ENCODE peak calls at places on chromosomes 11 and 22, in six cellular contexts. L, U, B, E, G and X are unnamed samples.
A peak's percentile ranks its signal among the peaks of the same experiment; 100 is the strongest.

GRCh38 chr11:15107730-15108515 is 6.8 kb upstream of the INSC start:
- DNase-seq in L (no peak), U (no peak), B (no peak), E (no peak), G (no peak), X (no peak)

GRCh38 chr11:17730608-17731462 is 3.7 kb upstream of the KCNC1 start:
- DNase-seq in L (peak; percentile 84), U (peak; percentile 71), B (peak; percentile 84), E (peak; percentile 77), G (peak; percentile 26), X (peak; percentile 71)

GRCh38 chr11:70490208-70490607 is 91.9 kb downstream of the CTTN start:
- DNase-seq in L (no peak), U (no peak), B (peak; percentile 40), E (peak; percentile 4), G (no peak), X (no peak)

GRCh38 chr11:9219572-9219971 is 45.6 kb downstream of the DENND5A start:
- DNase-seq in L (peak; percentile 94), U (no peak), B (no peak), E (no peak), G (no peak), X (no peak)

GRCh38 chr22:39559456-39560105 is 11.0 kb upstream of the CACNA1I start:
- DNase-seq in L (peak; percentile 12), U (no peak), B (no peak), E (no peak), G (no peak), X (no peak)

GRCh38 chr11:117876341-117877119 is at the start of gene FXYD6:
- DNase-seq in L (peak; percentile 40), U (peak; percentile 35), B (peak; percentile 81), E (peak; percentile 86), G (peak; percentile 12), X (no peak)

GRCh38 chr11:76380161-76380976 is 563 bp downstream of the THAP12 start:
- DNase-seq in L (peak; percentile 15), U (peak; percentile 23), B (peak; percentile 91), E (no peak), G (peak; percentile 24), X (no peak)

GRCh38 chr11:64784813-64785581 is 6.7 kb upstream of the SF1 start:
- DNase-seq in L (no peak), U (no peak), B (no peak), E (no peak), G (no peak), X (no peak)

GRCh38 chr11:101867951-101868350 is 46.9 kb upstream of the CEP126 start:
- DNase-seq in L (peak; percentile 31), U (no peak), B (no peak), E (no peak), G (no peak), X (no peak)

GRCh38 chr11:127943763-127944162 is 643.6 kb downstream of the ETS1 start:
- DNase-seq in L (no peak), U (no peak), B (no peak), E (no peak), G (no peak), X (no peak)

GRCh38 chr11:122215244-122215992 is 99.4 kb upstream of the BLID start:
- DNase-seq in L (peak; percentile 97), U (peak; percentile 48), B (peak; percentile 85), E (peak; percentile 75), G (no peak), X (peak; percentile 80)

GRCh38 chr22:40449676-40450035 is 79.3 kb downstream of the SGSM3 start:
- DNase-seq in L (peak; percentile 78), U (no peak), B (no peak), E (no peak), G (no peak), X (no peak)

GRCh38 chr11:78027759-78028158 is 4.7 kb upstream of the KCTD14 start:
- DNase-seq in L (no peak), U (no peak), B (no peak), E (no peak), G (no peak), X (no peak)

GRCh38 chr11:76791861-76792260 is 8.7 kb downstream of the TSKU start:
- DNase-seq in L (peak; percentile 73), U (no peak), B (peak; percentile 25), E (no peak), G (no peak), X (no peak)

GRCh38 chr11:35954205-35954604 is 10.3 kb downstream of the LDLRAD3 start:
- DNase-seq in L (no peak), U (no peak), B (no peak), E (no peak), G (no peak), X (no peak)

GRCh38 chr11:85766801-85767200 is 44.1 kb downstream of the SYTL2 start:
- DNase-seq in L (no peak), U (no peak), B (no peak), E (no peak), G (no peak), X (no peak)

GRCh38 chr11:46120361-46120710 is 918 bp downstream of the PHF21A start:
- DNase-seq in L (no peak), U (peak; percentile 29), B (peak; percentile 86), E (peak; percentile 67), G (no peak), X (no peak)

GRCh38 chr22:32482708-32483107 is 8.1 kb downstream of the FBXO7 start:
- DNase-seq in L (no peak), U (no peak), B (no peak), E (no peak), G (no peak), X (no peak)

GRCh38 chr11:110094298-110095073 is 1.3 kb downstream of the ZC3H12C start:
- DNase-seq in L (no peak), U (no peak), B (no peak), E (no peak), G (no peak), X (no peak)

GRCh38 chr22:49771266-49772065 is 56.2 kb downstream of the BRD1 start:
- DNase-seq in L (no peak), U (no peak), B (peak; percentile 69), E (no peak), G (no peak), X (no peak)

GRCh38 chr22:48855013-48855412 is 972.7 kb downstream of the BRD1 start:
- DNase-seq in L (no peak), U (no peak), B (no peak), E (no peak), G (no peak), X (no peak)

DNA sequence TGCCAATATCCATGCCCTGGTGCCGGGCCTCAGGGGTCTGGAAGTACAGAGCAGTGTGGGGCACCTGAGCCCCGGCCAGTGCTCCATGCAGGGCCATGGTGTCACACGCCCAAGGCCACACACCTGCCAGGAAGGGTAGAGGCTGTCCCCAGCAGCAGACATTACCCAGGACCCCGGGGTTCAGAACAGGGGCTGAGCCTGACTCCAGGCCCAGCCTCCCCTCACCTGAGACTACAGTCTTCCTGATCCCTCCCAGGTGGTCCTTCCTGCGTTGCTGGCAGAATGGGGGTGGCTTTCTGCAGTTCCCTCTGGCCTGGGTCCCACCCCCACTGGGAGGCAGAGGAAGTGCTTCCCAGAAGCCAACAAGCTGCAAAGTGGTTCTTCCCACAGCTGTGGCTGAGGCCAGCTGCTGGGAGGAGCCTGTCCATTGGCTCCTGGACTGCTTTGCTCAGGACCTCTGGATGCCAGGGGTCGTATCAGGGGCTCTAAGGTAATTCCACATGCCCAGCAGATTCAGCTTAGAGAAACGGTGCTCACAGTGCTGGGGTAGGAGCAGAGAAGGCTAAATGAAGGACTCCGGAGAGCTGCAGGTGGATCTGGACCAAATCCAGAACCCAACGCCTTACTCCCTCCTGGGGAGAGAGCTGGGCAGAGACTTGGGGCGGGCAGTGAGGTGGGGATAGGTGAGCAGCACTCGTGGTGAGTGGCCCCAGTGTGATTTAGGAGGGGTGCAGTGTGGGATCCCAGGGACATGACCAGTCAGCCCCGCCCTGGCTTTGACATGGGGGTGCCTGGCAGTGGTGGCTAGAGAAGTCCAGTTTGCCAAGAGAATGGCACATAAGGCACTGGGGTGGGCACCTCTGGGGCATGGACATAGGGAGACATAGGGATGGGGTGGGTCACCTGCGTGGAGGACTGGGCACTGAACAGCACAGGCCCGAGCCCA is 12.6 kb downstream of the TCIRG1 start:
- DNase-seq in L (no peak), U (no peak), B (no peak), E (no peak), G (no peak), X (no peak)
- H3K27ac ChIP-seq in L (peak overlapping the region; percentile 62), U (no peak overlapping the region), B (no peak overlapping the region), E (no peak overlapping the region), G (no peak overlapping the region), X (no peak overlapping the region)

GRCh38 chr22:45703758-45704157 is 32.1 kb downstream of the ATXN10 start:
- DNase-seq in L (no peak), U (no peak), B (no peak), E (no peak), G (no peak), X (no peak)
- H3K27ac ChIP-seq in L (peak overlapping the region; percentile 72), U (no peak overlapping the region), B (no peak overlapping the region), E (no peak overlapping the region), G (no peak overlapping the region), X (no peak overlapping the region)

GRCh38 chr11:111812211-111812610 is 46.0 kb upstream of the PPP2R1B start:
- DNase-seq in L (no peak), U (no peak), B (no peak), E (no peak), G (no peak), X (no peak)

GRCh38 chr11:111814106-111814505 is 47.9 kb upstream of the PPP2R1B start:
- DNase-seq in L (no peak), U (no peak), B (no peak), E (no peak), G (no peak), X (no peak)

GRCh38 chr11:111819161-111820058 is 52.0 kb downstream of the ALG9 start:
- DNase-seq in L (peak; percentile 16), U (peak; percentile 34), B (no peak), E (no peak), G (no peak), X (no peak)

GRCh38 chr11:111814567-111814966 is 48.4 kb upstream of the PPP2R1B start:
- DNase-seq in L (peak; percentile 20), U (no peak), B (no peak), E (no peak), G (no peak), X (no peak)

GRCh38 chr11:111815489-111815888 is 49.3 kb upstream of the PPP2R1B start:
- DNase-seq in L (no peak), U (no peak), B (no peak), E (no peak), G (no peak), X (no peak)
- H3K27ac ChIP-seq in L (no peak overlapping the region), U (peak overlapping the region; percentile 2), B (peak overlapping the region; percentile 64), E (no peak overlapping the region), G (no peak overlapping the region), X (peak overlapping the region; percentile 24)

GRCh38 chr11:66418168-66418985 is 2.5 kb upstream of the NPAS4 start:
- DNase-seq in L (peak; percentile 97), U (peak; percentile 56), B (no peak), E (peak; percentile 73), G (peak; percentile 34), X (no peak)
- H3K27ac ChIP-seq in L (peak overlapping the region; percentile 89), U (no peak overlapping the region), B (no peak overlapping the region), E (no peak overlapping the region), G (no peak overlapping the region), X (peak overlapping the region; percentile 76)

GRCh38 chr22:33654173-33654890 is 265.9 kb downstream of the LARGE1 start:
- DNase-seq in L (no peak), U (peak; percentile 41), B (no peak), E (no peak), G (no peak), X (no peak)
- H3K27ac ChIP-seq in L (no peak overlapping the region), U (no peak overlapping the region), B (no peak overlapping the region), E (no peak overlapping the region), G (no peak overlapping the region), X (no peak overlapping the region)

GRCh38 chr11:68191661-68192579 is 21.2 kb downstream of the KMT5B start:
- DNase-seq in L (no peak), U (no peak), B (no peak), E (no peak), G (no peak), X (no peak)
- H3K27ac ChIP-seq in L (peak overlapping the region; percentile 52), U (no peak overlapping the region), B (no peak overlapping the region), E (no peak overlapping the region), G (no peak overlapping the region), X (no peak overlapping the region)